ENCODE peak calls at places on chromosomes 6 and 20, in five cellular contexts. One of them, this sample, is unnamed.

GRCh38 chr6:142374965-142375733 is 73.3 kb downstream of the ADGRG6 start:
- DNase-seq in NB4: no peak
- DNase-seq in left ventricle myocardium inferior: no peak
- DNase-seq in endodermal cell: no peak
- DNase-seq in left lung: no peak
- DNase-seq in this sample: no peak

GRCh38 chr6:24990227-24990843 is 54.6 kb upstream of the RIPOR2 start:
- DNase-seq in NB4: no peak
- DNase-seq in left ventricle myocardium inferior: no peak
- DNase-seq in endodermal cell: peak
- DNase-seq in left lung: no peak
- DNase-seq in this sample: no peak

GRCh38 chr6:28742668-28743270 is 181.0 kb downstream of the TRIM27 start:
- DNase-seq in NB4: peak
- DNase-seq in left ventricle myocardium inferior: no peak
- DNase-seq in endodermal cell: peak
- DNase-seq in left lung: no peak
- DNase-seq in this sample: no peak

GRCh38 chr6:75233097-75233615 is 10.4 kb downstream of the COX7A2 start:
- DNase-seq in NB4: no peak
- DNase-seq in left ventricle myocardium inferior: no peak
- DNase-seq in endodermal cell: no peak
- DNase-seq in left lung: no peak
- DNase-seq in this sample: no peak

GRCh38 chr6:138229072-138229471 is 10.8 kb upstream of the PBOV1 start:
- DNase-seq in NB4: no peak
- DNase-seq in left ventricle myocardium inferior: no peak
- DNase-seq in endodermal cell: no peak
- DNase-seq in left lung: no peak
- DNase-seq in this sample: no peak

GRCh38 chr6:20572940-20573339 is 38.7 kb downstream of the CDKAL1 start:
- DNase-seq in NB4: peak
- DNase-seq in left ventricle myocardium inferior: no peak
- DNase-seq in endodermal cell: no peak
- DNase-seq in left lung: no peak
- DNase-seq in this sample: peak

GRCh38 chr6:42025066-42025789 is 25.1 kb upstream of the TAF8 start:
- DNase-seq in NB4: peak
- DNase-seq in left ventricle myocardium inferior: no peak
- DNase-seq in endodermal cell: no peak
- DNase-seq in left lung: no peak
- DNase-seq in this sample: no peak

GRCh38 chr6:28683945-28684538 is 158.4 kb downstream of the GPX5 start:
- DNase-seq in NB4: peak
- DNase-seq in left ventricle myocardium inferior: no peak
- DNase-seq in endodermal cell: peak
- DNase-seq in left lung: no peak
- DNase-seq in this sample: no peak

GRCh38 chr6:28522594-28523557 is 2.8 kb upstream of the GPX5 start:
- DNase-seq in NB4: peak
- DNase-seq in left ventricle myocardium inferior: no peak
- DNase-seq in endodermal cell: peak
- DNase-seq in left lung: no peak
- DNase-seq in this sample: no peak

GRCh38 chr6:100806280-100806679 is 74.8 kb downstream of the ASCC3 start:
- DNase-seq in NB4: peak
- DNase-seq in left ventricle myocardium inferior: no peak
- DNase-seq in endodermal cell: no peak
- DNase-seq in left lung: no peak
- DNase-seq in this sample: no peak

GRCh38 chr6:3355358-3356055 is 96.8 kb downstream of the PSMG4 start:
- DNase-seq in NB4: no peak
- DNase-seq in left ventricle myocardium inferior: no peak
- DNase-seq in endodermal cell: peak
- DNase-seq in left lung: no peak
- DNase-seq in this sample: peak

GRCh38 chr20:62142252-62143117 is 709 bp downstream of the PSMA7 start:
- DNase-seq in NB4: peak
- DNase-seq in left ventricle myocardium inferior: no peak
- DNase-seq in endodermal cell: peak
- DNase-seq in left lung: no peak
- DNase-seq in this sample: no peak

GRCh38 chr6:92989656-92990055 is 429.7 kb downstream of the EPHA7 start:
- DNase-seq in NB4: no peak
- DNase-seq in left ventricle myocardium inferior: no peak
- DNase-seq in endodermal cell: no peak
- DNase-seq in left lung: no peak
- DNase-seq in this sample: no peak

GRCh38 chr6:14664616-14665315 is 547.2 kb downstream of the CD83 start:
- DNase-seq in NB4: peak
- DNase-seq in left ventricle myocardium inferior: no peak
- DNase-seq in endodermal cell: peak
- DNase-seq in left lung: no peak
- DNase-seq in this sample: no peak

GRCh38 chr20:6384956-6385355 is 262.1 kb upstream of the FERMT1 start:
- DNase-seq in NB4: peak
- DNase-seq in left ventricle myocardium inferior: no peak
- DNase-seq in endodermal cell: no peak
- DNase-seq in left lung: no peak
- DNase-seq in this sample: no peak

GRCh38 chr6:149869275-149869892 is 5.2 kb upstream of the LRP11 start:
- DNase-seq in NB4: no peak
- DNase-seq in left ventricle myocardium inferior: no peak
- DNase-seq in endodermal cell: no peak
- DNase-seq in left lung: no peak
- DNase-seq in this sample: no peak

GRCh38 chr20:6501061-6501460 is 266.4 kb upstream of the BMP2 start:
- DNase-seq in NB4: peak
- DNase-seq in left ventricle myocardium inferior: no peak
- DNase-seq in endodermal cell: no peak
- DNase-seq in left lung: no peak
- DNase-seq in this sample: no peak

GRCh38 chr20:12053348-12053747 is 135.7 kb downstream of the BTBD3 start:
- DNase-seq in NB4: peak
- DNase-seq in left ventricle myocardium inferior: no peak
- DNase-seq in endodermal cell: no peak
- DNase-seq in left lung: no peak
- DNase-seq in this sample: no peak

GRCh38 chr20:25281541-25281991 is 33.7 kb downstream of the PYGB start:
- DNase-seq in NB4: peak
- DNase-seq in left ventricle myocardium inferior: peak
- DNase-seq in endodermal cell: no peak
- DNase-seq in left lung: peak
- DNase-seq in this sample: peak

GRCh38 chr6:27230758-27231111 is 16.8 kb upstream of the PRSS16 start:
- DNase-seq in NB4: no peak
- DNase-seq in left ventricle myocardium inferior: no peak
- DNase-seq in endodermal cell: no peak
- DNase-seq in left lung: no peak
- DNase-seq in this sample: no peak

GRCh38 chr6:84410377-84410776 is 182.9 kb upstream of the CEP162 start:
- DNase-seq in NB4: no peak
- DNase-seq in left ventricle myocardium inferior: no peak
- DNase-seq in endodermal cell: no peak
- DNase-seq in left lung: no peak
- DNase-seq in this sample: no peak

GRCh38 chr20:2230671-2231488 is 64.9 kb upstream of the TGM3 start:
- DNase-seq in NB4: no peak
- DNase-seq in left ventricle myocardium inferior: no peak
- DNase-seq in endodermal cell: no peak
- DNase-seq in left lung: no peak
- DNase-seq in this sample: no peak

GRCh38 chr6:56550307-56550706 is 92.4 kb downstream of the DST start:
- DNase-seq in NB4: no peak
- DNase-seq in left ventricle myocardium inferior: no peak
- DNase-seq in endodermal cell: no peak
- DNase-seq in left lung: no peak
- DNase-seq in this sample: no peak

GRCh38 chr6:7257521-7258230 is 55.3 kb downstream of the SSR1 start:
- DNase-seq in NB4: no peak
- DNase-seq in left ventricle myocardium inferior: no peak
- DNase-seq in endodermal cell: no peak
- DNase-seq in left lung: peak
- DNase-seq in this sample: no peak

GRCh38 chr20:51062065-51062464 is 39.2 kb upstream of the KCNG1 start:
- DNase-seq in NB4: peak
- DNase-seq in left ventricle myocardium inferior: no peak
- DNase-seq in endodermal cell: peak
- DNase-seq in left lung: no peak
- DNase-seq in this sample: no peak

GRCh38 chr6:33984466-33985332 is 161.2 kb downstream of the GRM4 start:
- DNase-seq in NB4: peak
- DNase-seq in left ventricle myocardium inferior: no peak
- DNase-seq in endodermal cell: peak
- DNase-seq in left lung: no peak
- DNase-seq in this sample: no peak

GRCh38 chr20:57707320-57707719 is 2.5 kb downstream of the PMEPA1 start:
- DNase-seq in NB4: no peak
- DNase-seq in left ventricle myocardium inferior: no peak
- DNase-seq in endodermal cell: no peak
- DNase-seq in left lung: no peak
- DNase-seq in this sample: no peak
- H3K4me3 ChIP-seq in NB4: no peak
- H3K4me3 ChIP-seq in left ventricle myocardium inferior: peak
- H3K4me3 ChIP-seq in endodermal cell: peak
- H3K4me3 ChIP-seq in left lung: no peak
- H3K4me3 ChIP-seq in this sample: no peak

DNA sequence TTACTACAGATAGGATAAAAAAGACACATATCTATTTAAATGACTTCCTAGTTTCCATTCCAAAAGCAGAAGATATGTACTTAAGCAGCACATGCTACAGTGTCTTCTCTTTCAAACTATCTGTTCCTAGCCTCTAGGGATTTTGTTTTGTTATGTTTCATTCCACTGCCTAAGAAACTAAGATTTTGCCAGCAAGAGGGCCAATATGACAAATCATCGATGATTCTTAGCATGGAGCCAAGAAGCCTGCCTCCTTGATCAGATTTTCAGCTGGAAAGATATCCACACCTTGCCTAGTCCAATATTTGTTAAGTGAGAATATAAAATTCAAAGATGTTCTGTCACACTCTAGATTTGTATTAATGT is 7.0 kb downstream of the SNX5 start:
- DNase-seq in NB4: no peak
- DNase-seq in left ventricle myocardium inferior: no peak
- DNase-seq in endodermal cell: no peak
- DNase-seq in left lung: no peak
- DNase-seq in this sample: no peak
- H3K4me3 ChIP-seq in NB4: peak
- H3K4me3 ChIP-seq in left ventricle myocardium inferior: peak
- H3K4me3 ChIP-seq in endodermal cell: peak
- H3K4me3 ChIP-seq in left lung: no peak
- H3K4me3 ChIP-seq in this sample: no peak

DNA sequence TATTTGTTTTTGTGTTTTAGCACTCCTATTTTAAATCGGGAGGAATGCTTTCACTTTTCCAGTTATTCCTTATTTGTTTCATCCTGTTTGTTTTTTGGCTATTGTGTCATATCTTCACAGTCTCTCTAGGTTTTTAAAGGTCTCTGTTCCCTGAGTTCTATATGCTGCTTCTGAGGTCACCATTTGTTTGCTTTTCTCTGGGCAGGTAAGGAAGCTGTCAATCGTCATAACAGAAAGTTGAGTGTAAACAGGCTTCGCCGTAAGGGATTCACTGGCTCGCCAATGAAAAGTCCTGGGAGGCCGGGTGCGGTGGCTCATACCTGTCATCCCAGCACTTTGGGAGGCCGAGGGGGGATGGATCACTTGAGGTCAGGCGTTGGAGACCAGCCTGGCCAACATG is 48.7 kb upstream of the RPS6KA2 start:
- DNase-seq in NB4: no peak
- DNase-seq in left ventricle myocardium inferior: no peak
- DNase-seq in endodermal cell: no peak
- DNase-seq in left lung: no peak
- DNase-seq in this sample: no peak
- H3K4me3 ChIP-seq in NB4: no peak
- H3K4me3 ChIP-seq in left ventricle myocardium inferior: no peak
- H3K4me3 ChIP-seq in endodermal cell: no peak
- H3K4me3 ChIP-seq in left lung: no peak
- H3K4me3 ChIP-seq in this sample: no peak

GRCh38 chr6:104344223-104344622 is 515.5 kb downstream of the HACE1 start:
- DNase-seq in NB4: no peak
- DNase-seq in left ventricle myocardium inferior: no peak
- DNase-seq in endodermal cell: no peak
- DNase-seq in left lung: no peak
- DNase-seq in this sample: no peak

DNA sequence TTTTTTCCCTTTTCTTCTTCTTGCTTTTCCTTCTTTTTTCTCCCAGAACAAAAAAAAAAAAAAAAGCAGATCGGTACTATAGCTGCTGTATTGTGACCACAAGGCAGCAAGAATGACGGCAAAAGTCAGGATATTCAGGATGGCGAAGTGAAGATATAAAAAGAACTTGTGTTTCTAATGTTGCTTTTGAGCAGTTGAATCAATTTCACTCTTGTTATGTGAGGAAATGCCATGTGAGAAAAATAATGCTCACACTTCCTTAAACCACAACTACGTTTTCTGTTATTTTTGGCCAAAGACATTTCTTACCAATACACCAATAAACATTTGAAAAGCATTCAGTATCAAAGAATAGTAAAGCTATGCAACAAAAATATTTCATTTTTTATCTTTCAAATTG is 510.5 kb downstream of the HACE1 start:
- DNase-seq in NB4: no peak
- DNase-seq in left ventricle myocardium inferior: no peak
- DNase-seq in endodermal cell: no peak
- DNase-seq in left lung: no peak
- DNase-seq in this sample: no peak
- H3K4me3 ChIP-seq in NB4: no peak
- H3K4me3 ChIP-seq in left ventricle myocardium inferior: no peak
- H3K4me3 ChIP-seq in endodermal cell: no peak
- H3K4me3 ChIP-seq in left lung: no peak
- H3K4me3 ChIP-seq in this sample: no peak

DNA sequence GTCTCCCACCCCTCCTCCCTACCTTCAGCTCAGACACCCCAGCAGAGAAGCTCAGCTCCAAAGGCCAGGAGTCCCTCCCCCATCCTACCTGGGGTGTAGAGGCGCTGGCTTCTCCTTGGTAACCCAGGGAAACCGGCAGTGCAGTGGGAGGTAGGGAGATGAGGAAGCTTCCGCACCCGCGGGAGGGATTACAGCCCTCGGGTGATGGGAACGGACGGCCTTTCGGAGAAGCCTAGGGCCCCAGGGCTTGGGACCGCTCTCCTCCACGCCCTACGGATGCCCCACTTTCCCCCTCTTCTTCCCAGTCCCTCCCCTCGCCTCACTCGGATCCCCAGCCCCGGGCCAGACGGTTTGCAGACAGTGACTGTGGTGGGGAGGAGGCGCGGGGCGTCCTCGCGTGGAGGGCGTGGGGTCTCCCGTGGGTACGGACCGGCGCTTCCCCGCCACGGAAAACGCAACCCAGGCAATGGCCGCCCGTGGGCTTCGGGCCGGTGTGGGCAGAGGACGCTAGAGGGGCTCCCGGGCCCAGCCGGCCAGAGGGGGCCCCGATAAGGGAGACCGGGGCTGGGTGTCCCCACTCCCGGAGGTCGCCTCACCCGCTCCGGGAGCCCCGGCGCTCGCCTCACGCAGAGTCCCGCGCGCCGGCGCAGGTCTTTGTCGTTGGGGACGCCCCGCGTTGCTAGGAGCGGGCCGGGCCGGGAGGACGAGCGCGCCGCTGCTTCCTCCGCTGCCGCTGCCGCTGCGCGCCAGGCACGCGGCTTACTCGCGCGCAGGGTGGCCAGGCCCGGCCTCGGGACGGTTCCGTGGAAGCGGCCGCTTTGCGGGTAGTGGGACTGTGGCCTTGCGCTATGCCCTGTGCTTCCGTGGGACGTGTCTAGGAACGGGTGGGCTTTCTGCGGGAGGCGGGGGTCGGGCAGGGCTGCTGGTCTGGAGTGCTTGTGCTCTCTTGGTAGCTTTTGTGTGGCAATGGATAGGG is 15.8 kb downstream of the AARS2 start:
- DNase-seq in NB4: peak
- DNase-seq in left ventricle myocardium inferior: peak
- DNase-seq in endodermal cell: peak
- DNase-seq in left lung: no peak
- DNase-seq in this sample: no peak
- H3K4me3 ChIP-seq in NB4: no peak
- H3K4me3 ChIP-seq in left ventricle myocardium inferior: peak
- H3K4me3 ChIP-seq in endodermal cell: peak
- H3K4me3 ChIP-seq in left lung: peak
- H3K4me3 ChIP-seq in this sample: peak